ENCODE peak calls at places on chromosomes 6 and 20, in eight cellular contexts. P, L, K, Z, U, O, D and T are unnamed samples.

GRCh38 chr20:35743693-35744491 is 1.8 kb upstream of the RBM39 start:
- DNase-seq in D (no peak), K (no peak), L (no peak), Z (no peak), O (no peak), P (no peak), U (no peak), T (no peak)

GRCh38 chr20:36128463-36129176 is 25.9 kb upstream of the EPB41L1 start:
- DNase-seq in L (no peak), U (no peak), Z (no peak), K (no peak), O (no peak), D (no peak), P (peak), T (no peak)

GRCh38 chr20:9059931-9060330 is 9.0 kb upstream of the PLCB4 start:
- DNase-seq in O (no peak), Z (no peak), L (no peak), D (no peak), U (no peak), K (no peak), P (no peak), T (no peak)

GRCh38 chr6:22940571-22941290 is 371.4 kb downstream of the HDGFL1 start:
- DNase-seq in P (peak), D (no peak), Z (no peak), L (no peak), O (no peak), K (no peak), U (no peak), T (no peak)

GRCh38 chr6:125789576-125790402 is 971 bp upstream of the NCOA7 start:
- DNase-seq in L (peak), Z (peak), K (peak), D (no peak), P (no peak), O (peak), U (peak), T (no peak)

GRCh38 chr20:38321959-38322598 is 18.1 kb downstream of the BPI start:
- DNase-seq in Z (no peak), L (no peak), U (peak), P (peak), D (peak), O (no peak), K (no peak), T (no peak)

GRCh38 chr20:24118781-24119175 is 130.2 kb upstream of the GGTLC1 start:
- DNase-seq in P (no peak), L (no peak), O (no peak), D (no peak), U (no peak), K (no peak), Z (no peak), T (no peak)

GRCh38 chr6:15441215-15441868 is 195.5 kb downstream of the JARID2 start:
- DNase-seq in U (peak), D (peak), Z (no peak), L (no peak), O (peak), K (no peak), P (peak), T (no peak)

GRCh38 chr20:56957737-56958553 is 308.5 kb downstream of the BMP7 start:
- DNase-seq in L (no peak), Z (no peak), O (no peak), D (no peak), P (peak), K (no peak), U (no peak), T (no peak)

GRCh38 chr6:53168516-53169257 is 20.0 kb upstream of the GCM1 start:
- DNase-seq in D (no peak), L (no peak), K (no peak), P (no peak), Z (no peak), O (no peak), U (no peak), T (no peak)

GRCh38 chr6:147903321-147903720 is 394.8 kb downstream of the SAMD5 start:
- DNase-seq in U (no peak), L (no peak), O (no peak), P (no peak), Z (no peak), K (no peak), D (no peak), T (no peak)

GRCh38 chr20:63574156-63574828 is at the start of gene HELZ2:
- DNase-seq in U (peak), O (peak), P (no peak), D (peak), L (peak), K (peak), Z (peak), T (peak)

GRCh38 chr20:35575958-35576357 is 34.1 kb downstream of the ERGIC3 start:
- DNase-seq in L (no peak), K (no peak), O (no peak), Z (no peak), P (no peak), D (no peak), U (no peak), T (no peak)

GRCh38 chr20:32638848-32639247 is 34.9 kb downstream of the C20orf203 start:
- DNase-seq in P (no peak), Z (no peak), O (no peak), D (no peak), K (no peak), U (no peak), L (peak), T (no peak)

GRCh38 chr6:37239511-37239910 is 18.1 kb upstream of the TBC1D22B start:
- DNase-seq in U (no peak), O (no peak), K (no peak), L (no peak), Z (no peak), D (no peak), P (no peak), T (no peak)

GRCh38 chr20:23520185-23520584 is 29.3 kb downstream of the CST8 start:
- DNase-seq in K (no peak), O (no peak), U (no peak), Z (no peak), D (no peak), L (no peak), P (no peak), T (no peak)

GRCh38 chr20:8587246-8587645 is 455.2 kb downstream of the PLCB1 start:
- DNase-seq in P (no peak), K (no peak), Z (no peak), D (no peak), O (no peak), U (no peak), L (no peak), T (no peak)

GRCh38 chr20:64166712-64167615 is 2.7 kb downstream of the MYT1 start:
- DNase-seq in D (no peak), K (no peak), O (no peak), Z (no peak), P (no peak), U (no peak), L (no peak), T (no peak)

GRCh38 chr6:111427341-111428116 is 55.5 kb downstream of the REV3L start:
- DNase-seq in D (no peak), O (no peak), U (no peak), Z (no peak), P (peak), K (no peak), L (no peak), T (no peak)

GRCh38 chr20:41004561-41005360 is 23.9 kb upstream of the TOP1 start:
- DNase-seq in Z (no peak), L (no peak), P (no peak), U (no peak), O (no peak), K (no peak), D (no peak), T (no peak)

GRCh38 chr6:80341330-80341729 is 234.9 kb downstream of the BCKDHB start:
- DNase-seq in D (no peak), O (no peak), K (no peak), U (no peak), Z (no peak), P (no peak), L (no peak), T (no peak)

GRCh38 chr20:13344671-13345070 is 123.6 kb downstream of the ISM1 start:
- DNase-seq in L (no peak), D (no peak), K (no peak), Z (no peak), O (no peak), P (no peak), U (no peak), T (no peak)

DNA sequence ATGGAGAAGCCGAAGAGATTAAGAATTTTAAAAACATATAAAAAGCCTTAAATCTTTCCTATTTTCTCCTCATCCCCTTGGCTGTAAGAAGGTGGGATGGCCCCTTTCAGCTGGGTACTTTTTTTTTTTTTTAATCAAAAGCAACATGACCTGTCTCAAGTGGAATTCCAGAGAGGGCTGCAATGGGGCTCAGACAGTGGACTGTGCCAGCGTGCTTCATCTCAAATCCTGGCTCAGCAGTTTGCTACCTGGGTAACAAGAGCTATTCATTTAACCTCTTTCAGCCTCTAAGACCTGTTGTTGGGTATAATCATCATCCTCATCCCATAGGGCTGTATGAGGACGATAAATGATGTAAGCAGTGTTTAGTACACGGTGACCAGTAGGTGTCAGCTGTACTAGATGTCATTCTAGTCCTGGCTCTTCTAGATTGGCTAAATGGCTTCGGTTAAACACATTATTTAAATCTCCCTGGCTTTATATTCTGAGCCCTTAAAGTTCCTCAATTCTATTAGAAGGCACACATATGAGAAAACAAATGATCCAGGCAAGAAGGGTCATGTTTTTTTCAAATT is 6.9 kb upstream of the PPP1R3G start:
- DNase-seq in Z (no peak), P (no peak), U (no peak), O (no peak), K (no peak), L (no peak), D (no peak), T (no peak)
- TF ChIP-seq CTCF in Z (no peak), P (no peak), U (peak), O (no peak), K (no peak), L (peak), D (no peak), T (no peak)

DNA sequence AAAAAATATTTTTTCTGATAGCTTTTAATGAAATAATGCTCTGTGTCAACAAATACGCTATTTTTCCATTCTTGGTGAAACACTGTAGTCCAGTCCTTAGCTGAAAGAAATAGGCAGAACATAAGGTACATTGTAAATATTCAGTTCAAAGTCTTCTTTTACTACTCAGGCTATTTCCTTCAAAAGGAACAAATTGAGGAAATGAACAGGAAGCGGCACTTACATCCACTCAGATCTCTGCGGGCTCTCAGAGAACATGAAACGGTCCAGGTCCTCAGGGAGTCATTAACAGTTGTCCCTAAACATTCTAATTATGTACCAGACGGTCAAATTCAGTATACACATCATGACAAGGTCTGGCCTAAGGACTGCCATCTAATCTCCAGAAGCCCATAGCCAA is 212.6 kb downstream of the KIF16B start:
- DNase-seq in Z (no peak), O (no peak), L (no peak), P (no peak), D (no peak), U (no peak), K (no peak), T (no peak)
- TF ChIP-seq CTCF in Z (no peak), O (no peak), L (no peak), P (no peak), D (no peak), U (no peak), K (no peak), T (no peak)

GRCh38 chr6:99130897-99131873 is 183.4 kb upstream of the FBXL4 start:
- DNase-seq in L (no peak), P (no peak), U (no peak), O (no peak), K (no peak), D (no peak), Z (no peak), T (no peak)
- TF ChIP-seq CTCF in L (peak), P (no peak), U (peak), O (no peak), K (no peak), D (no peak), Z (no peak), T (no peak)

DNA sequence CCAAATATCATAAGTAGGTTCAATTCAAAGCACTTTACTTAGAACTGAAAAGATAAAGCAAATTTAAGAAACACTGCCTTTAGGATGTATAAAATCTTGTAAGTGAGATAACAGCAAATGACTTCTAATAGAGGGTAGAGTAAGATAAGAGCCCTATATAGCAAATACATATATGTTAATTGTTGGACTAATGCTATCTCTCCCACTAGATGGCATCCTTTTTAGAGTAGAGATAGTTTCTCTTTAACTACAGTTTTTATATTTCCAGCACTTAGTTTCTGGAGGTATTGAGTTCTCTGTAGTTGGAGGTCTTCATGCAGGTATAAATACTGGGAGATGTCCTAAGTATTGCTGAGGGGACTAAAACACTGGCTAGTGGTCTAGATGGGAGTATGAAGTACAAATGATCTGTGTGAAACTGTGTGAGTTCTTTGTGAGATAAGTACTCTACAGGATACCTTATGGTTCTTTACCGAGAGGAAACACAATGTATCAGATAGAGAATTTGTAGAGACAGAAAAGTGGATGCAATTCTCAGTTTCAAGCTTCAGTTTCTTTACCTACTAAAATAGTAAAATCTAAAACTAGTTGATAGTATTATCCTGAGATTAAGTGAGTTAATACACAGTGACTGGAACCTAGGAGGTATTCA is 399.3 kb downstream of the KHDRBS2 start:
- DNase-seq in L (no peak), Z (no peak), U (no peak), K (no peak), O (no peak), P (no peak), D (no peak), T (no peak)
- TF ChIP-seq CTCF in L (no peak), Z (no peak), U (peak), K (no peak), O (no peak), P (no peak), D (no peak), T (peak)

GRCh38 chr6:139418426-139419132 is 44.1 kb upstream of the CITED2 start:
- DNase-seq in U (no peak), D (no peak), P (no peak), K (no peak), Z (no peak), O (no peak), L (no peak), T (no peak)

GRCh38 chr6:139416146-139416545 is 41.7 kb upstream of the CITED2 start:
- DNase-seq in P (no peak), O (no peak), L (no peak), D (no peak), K (no peak), Z (no peak), U (no peak), T (no peak)

DNA sequence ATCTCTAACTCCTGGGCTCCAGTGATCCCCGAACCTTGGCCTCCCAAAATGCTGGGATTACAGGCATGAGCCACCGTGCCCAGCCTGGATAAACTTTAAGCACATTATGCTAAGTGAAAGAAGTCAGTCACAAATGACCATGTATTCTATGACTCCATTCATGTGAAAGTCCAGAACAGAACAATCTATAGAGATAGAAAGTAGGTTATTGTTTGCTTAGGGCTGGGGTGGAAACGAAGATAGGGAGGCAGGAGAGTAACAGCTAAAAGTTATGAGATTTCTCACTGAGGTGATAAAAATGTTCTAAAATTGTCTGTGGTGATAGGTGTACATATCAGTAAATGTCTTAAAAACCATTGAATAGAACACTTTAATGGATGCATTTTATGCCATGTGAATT is 40.9 kb upstream of the CITED2 start:
- DNase-seq in D (no peak), O (no peak), P (no peak), Z (no peak), L (no peak), K (no peak), U (no peak), T (no peak)
- TF ChIP-seq CTCF in D (no peak), O (no peak), P (no peak), Z (no peak), L (no peak), K (no peak), U (no peak), T (no peak)

GRCh38 chr20:61120595-61121515 is 131.2 kb upstream of the CDH4 start:
- DNase-seq in L (peak), U (peak), D (no peak), Z (peak), O (peak), P (no peak), K (no peak), T (no peak)
- TF ChIP-seq CTCF in L (peak), U (peak), D (peak), Z (no peak), O (no peak), P (peak), K (peak), T (peak)

GRCh38 chr6:168072730-168073129 is 6.3 kb downstream of the FRMD1 start:
- DNase-seq in K (no peak), D (no peak), U (no peak), P (no peak), O (no peak), Z (no peak), L (no peak), T (no peak)

GRCh38 chr6:168072266-168072665 is 6.7 kb downstream of the FRMD1 start:
- DNase-seq in P (no peak), U (no peak), O (no peak), L (no peak), Z (no peak), K (no peak), D (no peak), T (no peak)

GRCh38 chr6:168073937-168074730 is 4.9 kb downstream of the FRMD1 start:
- DNase-seq in Z (no peak), U (no peak), O (no peak), L (no peak), P (no peak), K (no peak), D (no peak), T (no peak)

GRCh38 chr6:168070804-168071203 is 8.2 kb downstream of the FRMD1 start:
- DNase-seq in L (no peak), P (no peak), U (no peak), D (no peak), K (no peak), Z (no peak), O (no peak), T (no peak)

DNA sequence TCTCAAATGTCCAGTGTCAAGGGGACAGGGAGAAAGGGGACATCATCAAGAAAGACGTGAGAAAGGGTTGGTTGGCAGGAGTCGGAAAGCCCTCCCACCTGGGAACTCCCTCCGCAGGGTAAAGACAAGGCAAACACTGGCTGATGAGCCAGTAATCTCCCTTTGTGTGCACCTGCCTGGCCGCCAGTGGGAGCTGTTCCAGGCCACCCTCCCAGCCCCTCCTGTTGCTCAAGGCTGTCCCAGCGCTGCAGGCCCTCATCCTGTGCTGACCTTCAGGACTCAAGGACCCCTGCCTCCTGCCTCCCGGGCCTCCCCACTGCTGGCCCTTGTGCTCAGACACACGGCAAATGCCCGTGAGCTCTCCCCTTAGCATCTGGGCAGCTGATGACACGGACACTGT is 7.4 kb downstream of the FRMD1 start:
- DNase-seq in Z (no peak), K (no peak), U (peak), O (no peak), P (no peak), D (peak), L (no peak), T (no peak)
- TF ChIP-seq CTCF in Z (no peak), K (no peak), U (peak), O (no peak), P (no peak), D (no peak), L (no peak), T (peak)

GRCh38 chr6:82257088-82257774 is 9.7 kb upstream of the IBTK start:
- DNase-seq in D (no peak), Z (no peak), K (no peak), L (no peak), O (no peak), P (no peak), U (no peak), T (no peak)
- TF ChIP-seq CTCF in D (peak), Z (no peak), K (no peak), L (no peak), O (no peak), P (no peak), U (no peak), T (peak)